ENCODE peak calls at places on chromosomes 12 and 14, in six cellular contexts. A is naive thymus-derived CD4-positive, alpha-beta T cell; R is neural progenitor cell; B is lung; G is CD4-positive, alpha-beta T cell; F is neuronal stem cell. X is an unnamed sample.

GRCh38 chr14:66652736-66653135 is 144.8 kb downstream of the GPHN start:
- DNase-seq in R (peak; percentile 42), B (no peak), A (no peak), G (no peak), F (peak; percentile 54), X (no peak)

GRCh38 chr14:75438486-75439080 is 10.8 kb downstream of the JDP2 start:
- DNase-seq in G (no peak), F (no peak), R (no peak), B (no peak), A (no peak), X (no peak)

GRCh38 chr12:103820881-103821489 is 20.0 kb downstream of the NT5DC3 start:
- DNase-seq in F (no peak), R (no peak), G (no peak), A (no peak), B (no peak), X (no peak)

GRCh38 chr14:27427796-27428195 is 830.0 kb upstream of the NOVA1 start:
- DNase-seq in A (no peak), B (no peak), F (no peak), G (no peak), R (no peak), X (no peak)

GRCh38 chr12:130715996-130716917 is at the start of gene RIMBP2:
- DNase-seq in R (peak; percentile 82), B (no peak), F (peak; percentile 68), G (no peak), A (no peak), X (no peak)

GRCh38 chr12:96510306-96510764 is 21.0 kb downstream of the CFAP54 start:
- DNase-seq in R (no peak), A (no peak), B (no peak), F (no peak), G (no peak), X (no peak)

GRCh38 chr14:34930591-34931069 is 52.2 kb upstream of the SRP54 start:
- DNase-seq in R (no peak), B (no peak), F (no peak), A (peak; percentile 67), G (no peak), X (no peak)

GRCh38 chr14:85308531-85309300 is 221.2 kb upstream of the FLRT2 start:
- DNase-seq in G (no peak), A (no peak), B (no peak), F (no peak), R (peak; percentile 2), X (no peak)

GRCh38 chr12:107917912-107918800 is 143.7 kb downstream of the ASCL4 start:
- DNase-seq in G (no peak), A (no peak), R (peak; percentile 69), F (peak; percentile 23), B (no peak), X (no peak)

GRCh38 chr12:95002754-95003153 is 743 bp downstream of the NDUFA12 start:
- DNase-seq in B (no peak), R (no peak), A (no peak), F (no peak), G (no peak), X (no peak)

GRCh38 chr12:94998322-94998721 is 5.2 kb downstream of the NDUFA12 start:
- DNase-seq in R (no peak), F (no peak), A (no peak), G (no peak), B (no peak), X (no peak)

GRCh38 chr12:94997061-94997460 is 6.4 kb downstream of the NDUFA12 start:
- DNase-seq in F (no peak), B (no peak), G (no peak), A (no peak), R (no peak), X (no peak)

GRCh38 chr12:94994312-94994711 is 9.2 kb downstream of the NDUFA12 start:
- DNase-seq in F (no peak), G (no peak), B (no peak), R (no peak), A (no peak), X (no peak)

DNA sequence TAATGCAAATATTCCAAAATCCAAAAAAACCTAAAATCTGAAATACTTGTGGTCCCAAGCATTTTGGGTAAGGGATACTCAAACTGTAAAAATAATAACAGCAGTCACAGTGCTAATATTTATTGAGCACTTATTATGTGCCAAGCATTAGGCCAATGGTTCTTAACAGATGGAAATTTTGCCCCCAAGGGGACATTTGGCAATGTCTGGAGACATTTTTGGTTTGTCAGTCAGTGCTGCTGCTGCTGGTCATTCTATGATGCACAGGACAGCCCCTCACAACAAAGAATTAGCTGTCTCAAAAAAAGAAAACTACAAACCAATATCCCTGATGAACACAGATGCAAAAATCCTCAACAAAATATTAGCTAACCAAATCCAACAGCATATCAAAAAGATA is 5.8 kb downstream of the NDUFA12 start:
- DNase-seq in F (no peak), A (no peak), G (no peak), B (no peak), R (no peak), X (no peak)
- H3K27ac ChIP-seq in F (no peak overlapping the region), A (no peak overlapping the region), G (no peak overlapping the region), B (no peak overlapping the region), R (no peak overlapping the region), X (no peak overlapping the region)

GRCh38 chr12:56220611-56221232 is 1.0 kb downstream of the RNF41 start:
- DNase-seq in G (no peak), F (peak; percentile 5), R (no peak), A (no peak), B (no peak), X (no peak)

GRCh38 chr12:56223571-56224101 is 506 bp upstream of the NABP2 start:
- DNase-seq in F (no peak), G (no peak), A (no peak), B (no peak), R (no peak), X (no peak)

GRCh38 chr12:56222531-56222895 is 791 bp upstream of the RNF41 start:
- DNase-seq in A (no peak), F (no peak), R (no peak), B (no peak), G (no peak), X (no peak)

GRCh38 chr12:56221233-56221756 is 427 bp downstream of the RNF41 start:
- DNase-seq in G (no peak), B (peak; percentile 65), R (peak; percentile 84), F (peak; percentile 65), A (no peak), X (no peak)

DNA sequence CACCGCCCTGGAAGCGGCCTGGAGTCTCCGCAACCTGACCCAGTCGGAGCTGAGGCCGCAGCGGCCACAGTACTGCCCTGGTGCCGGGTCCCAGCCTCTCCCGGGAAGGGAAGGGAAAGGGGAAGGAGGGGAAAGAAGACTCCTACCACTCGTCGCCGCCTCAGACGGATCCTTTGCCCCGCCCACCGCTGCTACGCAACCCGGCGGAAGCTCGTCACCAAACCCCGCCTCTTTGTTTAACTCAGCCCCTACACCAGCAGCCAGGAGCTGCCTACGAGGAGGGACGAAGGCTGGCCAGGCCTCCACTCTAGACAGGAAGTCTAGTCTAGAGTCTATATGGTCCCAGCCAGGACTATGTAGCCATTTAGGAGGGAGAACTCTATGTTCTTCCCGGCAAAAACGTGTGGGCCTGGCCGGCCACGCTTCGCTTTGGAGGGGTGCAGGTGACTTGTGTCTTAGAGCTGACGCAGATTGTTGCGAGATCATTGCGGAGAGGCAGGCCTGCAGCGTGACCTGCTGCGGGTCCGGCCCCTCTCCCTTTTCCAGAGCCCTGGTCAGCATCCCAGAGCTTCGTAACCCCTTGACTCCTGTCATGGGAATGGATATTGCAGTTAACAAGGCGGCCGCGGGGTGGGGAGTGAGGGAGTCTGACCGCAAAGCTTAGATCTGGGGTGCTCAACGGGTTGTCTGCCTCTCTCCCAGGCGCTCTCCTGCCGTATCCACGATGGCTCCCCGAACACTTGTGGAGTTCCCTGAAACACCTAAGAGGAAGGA is at the start of gene RNF41:
- DNase-seq in B (peak; percentile 97), G (peak; percentile 88), F (peak; percentile 95), R (peak; percentile 98), A (peak; percentile 91), X (peak; percentile 97)
- H3K27ac ChIP-seq in B (peak within 1 kb of the TSS; percentile 98), G (peak within 1 kb of the TSS; percentile 98), F (peak within 1 kb of the TSS; percentile 95), R (peak within 1 kb of the TSS; percentile 94), A (peak within 1 kb of the TSS; percentile 98), X (peak within 1 kb of the TSS; percentile 99)

GRCh38 chr12:6285063-6285477 is 25.4 kb upstream of the PLEKHG6 start:
- DNase-seq in R (peak; percentile 86), B (peak; percentile 64), G (peak; percentile 34), A (peak; percentile 39), F (peak; percentile 73), X (peak; percentile 70)
- H3K27ac ChIP-seq in R (no peak overlapping the region), B (no peak overlapping the region), G (no peak overlapping the region), A (no peak overlapping the region), F (no peak overlapping the region), X (no peak overlapping the region)

GRCh38 chr12:48122065-48122834 is 3.1 kb downstream of the PFKM start:
- DNase-seq in G (no peak), A (no peak), R (peak; percentile 20), B (no peak), F (no peak), X (no peak)
- H3K27ac ChIP-seq in G (no peak overlapping the region), A (no peak overlapping the region), R (peak overlapping the region; percentile 79), B (no peak overlapping the region), F (peak overlapping the region; percentile 4), X (no peak overlapping the region)